ENCODE peak calls at places on chromosomes 3 and 15, in six cellular contexts. K is naive thymus-derived CD8-positive, alpha-beta T cell; P is stimulated activated CD8-positive, alpha-beta memory T cell treated with anti-CD3 and anti-CD28 coated beads, Interleukin-15, amount 100 ng/mL, for 24 hours; I is small intestine; Z is CD8-positive, alpha-beta T cell; F is activated CD4-positive, alpha-beta T cell treated with anti-CD3 and anti-CD28 coated beads, Interleukin-2, amount 50 U/mL, for 1 hour. R is an unnamed sample.

GRCh38 chr3:47512416-47513124 is 942 bp downstream of the ELP6 start:
- DNase-seq in K (no peak), P (no peak), I (peak), Z (peak), F (peak), R (no peak)

GRCh38 chr15:72472907-72473669 is 1.0 kb upstream of the ARIH1 start:
- DNase-seq in K (peak), P (no peak), I (peak), Z (no peak), F (no peak), R (no peak)

GRCh38 chr15:35741881-35742280 is 195.9 kb upstream of the DPH6 start:
- DNase-seq in K (no peak), P (no peak), I (no peak), Z (no peak), F (no peak), R (no peak)

GRCh38 chr15:61200626-61201025 is 28.5 kb downstream of the RORA start:
- DNase-seq in K (no peak), P (no peak), I (no peak), Z (no peak), F (no peak), R (no peak)

GRCh38 chr3:195692361-195692700 is 28.4 kb upstream of the MUC20 start:
- DNase-seq in K (no peak), P (no peak), I (no peak), Z (peak), F (no peak), R (no peak)

GRCh38 chr3:176967525-176967924 is 229.8 kb downstream of the TBL1XR1 start:
- DNase-seq in K (no peak), P (no peak), I (no peak), Z (no peak), F (no peak), R (no peak)

GRCh38 chr15:31312220-31312619 is 14.4 kb upstream of the KLF13 start:
- DNase-seq in K (no peak), P (no peak), I (no peak), Z (peak), F (no peak), R (no peak)

GRCh38 chr3:56864090-56864489 is 62.3 kb upstream of the ARHGEF3 start:
- DNase-seq in K (no peak), P (no peak), I (no peak), Z (no peak), F (no peak), R (no peak)

GRCh38 chr3:138479355-138479964 is 45.0 kb downstream of the ESYT3 start:
- DNase-seq in K (peak), P (no peak), I (peak), Z (no peak), F (no peak), R (no peak)

GRCh38 chr3:156449712-156450574 is 105.0 kb downstream of the SSR3 start:
- DNase-seq in K (no peak), P (no peak), I (peak), Z (no peak), F (no peak), R (no peak)

GRCh38 chr3:98596087-98596486 is 2.7 kb upstream of the CPOX start:
- DNase-seq in K (no peak), P (no peak), I (no peak), Z (no peak), F (no peak), R (no peak)

GRCh38 chr3:187490366-187490765 is 122.2 kb downstream of the RTP4 start:
- DNase-seq in K (no peak), P (no peak), I (no peak), Z (no peak), F (no peak), R (no peak)

GRCh38 chr3:181700168-181701087 is 11.3 kb upstream of the SOX2 start:
- DNase-seq in K (peak), P (no peak), I (peak), Z (no peak), F (peak), R (no peak)

GRCh38 chr3:110327870-110328269 is 743.7 kb upstream of the NECTIN3 start:
- DNase-seq in K (no peak), P (no peak), I (no peak), Z (no peak), F (no peak), R (no peak)

R was measured in activated T-cell treated with anti-CD3 and anti-CD28 coated beads, Interleukin-2, amount 50 U/mL, for 1 hour.